ENCODE peak calls at places on chromosomes 13 and 19, in seven cellular contexts. Y is transverse colon, L is A549, V is Peyer's patch, M is right lobe of liver, C is prostate gland, Z is upper lobe of left lung. F is an unnamed sample.

GRCh38 chr19:4369109-4369887 is 25.9 kb downstream of the MPND start:
- DNase-seq in Z (peak), L (no peak), V (peak), C (peak), M (peak), Y (peak), F (no peak)

GRCh38 chr13:23447927-23448326 is 14.4 kb upstream of the SACS start:
- DNase-seq in L (no peak), Z (no peak), C (no peak), V (no peak), M (no peak), Y (no peak), F (no peak)

GRCh38 chr19:13098291-13099072 is 4.2 kb downstream of the LYL1 start:
- DNase-seq in V (peak), Y (no peak), Z (peak), C (peak), L (no peak), M (no peak), F (no peak)

GRCh38 chr13:64639206-64639605 is 2590.9 kb downstream of the PCDH9 start:
- DNase-seq in C (no peak), Z (no peak), Y (no peak), L (no peak), M (no peak), V (no peak), F (no peak)

GRCh38 chr13:41231786-41232185 is 31.6 kb downstream of the MTRF1 start:
- DNase-seq in V (no peak), C (no peak), L (no peak), Z (peak), M (no peak), Y (peak), F (no peak)

GRCh38 chr13:106314417-106314816 is 221.0 kb downstream of the EFNB2 start:
- DNase-seq in M (no peak), Z (no peak), L (no peak), C (no peak), V (no peak), Y (no peak), F (no peak)

GRCh38 chr19:28633223-28634030 is 579.5 kb downstream of the UQCRFS1 start:
- DNase-seq in C (no peak), M (peak), L (no peak), Y (peak), Z (peak), V (no peak), F (no peak)

GRCh38 chr13:35978607-35979316 is 152.4 kb downstream of the DCLK1 start:
- DNase-seq in Z (no peak), M (no peak), C (peak), Y (no peak), L (peak), V (no peak), F (peak)

GRCh38 chr13:47291116-47291656 is 394.3 kb upstream of the HTR2A start:
- DNase-seq in C (no peak), Z (no peak), Y (no peak), V (no peak), L (no peak), M (no peak), F (no peak)

GRCh38 chr13:33610471-33611015 is 207.4 kb upstream of the RFC3 start:
- DNase-seq in V (peak), Z (no peak), C (peak), M (peak), Y (peak), L (no peak), F (no peak)

GRCh38 chr19:2282062-2282861 is at the start of gene PEAK3:
- DNase-seq in L (no peak), M (peak), Y (peak), Z (peak), C (peak), V (peak), F (peak)

GRCh38 chr13:114043421-114044053 is 69.7 kb upstream of the C13orf46 start:
- DNase-seq in M (no peak), L (peak), Z (peak), Y (peak), V (peak), C (no peak), F (peak)

GRCh38 chr19:13784731-13785452 is 10.4 kb upstream of the ZSWIM4 start:
- DNase-seq in M (peak), C (peak), Y (peak), V (peak), Z (peak), L (no peak), F (peak)

GRCh38 chr19:33205531-33206260 is 11.6 kb downstream of the LRP3 start:
- DNase-seq in L (no peak), Z (no peak), C (no peak), Y (no peak), M (peak), V (no peak), F (no peak)

GRCh38 chr19:32798201-32798600 is 71.4 kb downstream of the SLC7A9 start:
- DNase-seq in M (no peak), Y (no peak), V (no peak), C (no peak), L (no peak), Z (no peak), F (no peak)

GRCh38 chr19:44845286-44845611 is 848 bp upstream of the NECTIN2 start:
- DNase-seq in Z (no peak), V (no peak), M (no peak), Y (no peak), L (no peak), C (peak), F (peak)

GRCh38 chr19:17001603-17002183 is 24.9 kb downstream of the CPAMD8 start:
- DNase-seq in L (no peak), V (no peak), Z (no peak), C (no peak), M (no peak), Y (no peak), F (no peak)

GRCh38 chr13:42991892-42992584 is at the start of gene EPSTI1:
- DNase-seq in C (peak), Y (peak), Z (peak), L (no peak), M (peak), V (peak), F (peak)

GRCh38 chr13:36880961-36881360 is 39.1 kb downstream of the SMAD9 start:
- DNase-seq in C (no peak), L (no peak), Z (no peak), M (no peak), Y (no peak), V (no peak), F (no peak)

GRCh38 chr19:47573076-47574026 is at the start of gene ZNF541:
- DNase-seq in C (peak), Y (peak), Z (peak), L (no peak), V (peak), M (peak), F (peak)

GRCh38 chr13:24038405-24038804 is 122.1 kb upstream of the SPATA13 start:
- DNase-seq in V (peak), M (no peak), C (no peak), Z (no peak), Y (no peak), L (no peak), F (no peak)

GRCh38 chr13:50192272-50192813 is 177.1 kb downstream of the KCNRG start:
- DNase-seq in Z (no peak), Y (no peak), C (no peak), V (no peak), M (no peak), L (no peak), F (no peak)

GRCh38 chr13:50191004-50191403 is 175.8 kb downstream of the KCNRG start:
- DNase-seq in V (no peak), Z (no peak), Y (no peak), C (no peak), M (no peak), L (no peak), F (no peak)

GRCh38 chr13:50189450-50189849 is 174.2 kb downstream of the KCNRG start:
- DNase-seq in Z (no peak), C (no peak), Y (no peak), M (no peak), V (no peak), L (no peak), F (no peak)

GRCh38 chr13:50187352-50188029 is 172.2 kb downstream of the KCNRG start:
- DNase-seq in L (no peak), Y (no peak), M (no peak), V (no peak), C (no peak), Z (no peak), F (no peak)

GRCh38 chr13:50188696-50189095 is 173.5 kb downstream of the KCNRG start:
- DNase-seq in Z (no peak), L (no peak), Y (no peak), M (no peak), C (no peak), V (no peak), F (no peak)
- H3K4me3 ChIP-seq in Z (no peak), L (no peak), Y (no peak), M (no peak), C (no peak), V (no peak), F (no peak)

GRCh38 chr19:6110360-6110977 is at the start of gene RFX2:
- DNase-seq in Z (peak), M (peak), C (peak), Y (peak), V (peak), L (peak), F (peak)
- TF ChIP-seq POLR2A in Z (no peak), M (no peak), C (peak), Y (peak), V (peak), L (peak), F (no peak)

DNA sequence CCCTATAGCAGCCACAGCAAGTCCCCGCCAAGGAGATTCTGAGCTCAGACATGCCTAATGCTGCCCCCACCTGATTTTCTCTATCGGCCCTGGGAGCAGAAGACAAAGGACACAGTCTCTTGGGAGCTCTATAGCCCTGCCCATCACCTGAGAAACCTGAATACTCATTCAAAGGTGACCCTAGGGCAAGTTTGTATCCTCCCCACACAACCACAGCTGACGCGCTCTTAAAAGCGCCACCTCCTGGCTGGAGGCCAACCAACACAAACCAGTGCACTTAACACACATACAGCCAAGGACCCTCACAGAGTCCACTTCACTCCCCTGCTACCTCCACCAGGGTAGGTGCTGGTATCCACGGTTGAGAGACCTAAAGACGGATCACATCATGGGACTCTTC is 8.8 kb upstream of the IGFL4 start:
- DNase-seq in Z (no peak), C (no peak), Y (no peak), V (no peak), M (no peak), L (no peak), F (no peak)
- TF ChIP-seq CTCF in Z (no peak), C (no peak), Y (no peak), V (no peak), M (no peak), L (no peak), F (no peak)

DNA sequence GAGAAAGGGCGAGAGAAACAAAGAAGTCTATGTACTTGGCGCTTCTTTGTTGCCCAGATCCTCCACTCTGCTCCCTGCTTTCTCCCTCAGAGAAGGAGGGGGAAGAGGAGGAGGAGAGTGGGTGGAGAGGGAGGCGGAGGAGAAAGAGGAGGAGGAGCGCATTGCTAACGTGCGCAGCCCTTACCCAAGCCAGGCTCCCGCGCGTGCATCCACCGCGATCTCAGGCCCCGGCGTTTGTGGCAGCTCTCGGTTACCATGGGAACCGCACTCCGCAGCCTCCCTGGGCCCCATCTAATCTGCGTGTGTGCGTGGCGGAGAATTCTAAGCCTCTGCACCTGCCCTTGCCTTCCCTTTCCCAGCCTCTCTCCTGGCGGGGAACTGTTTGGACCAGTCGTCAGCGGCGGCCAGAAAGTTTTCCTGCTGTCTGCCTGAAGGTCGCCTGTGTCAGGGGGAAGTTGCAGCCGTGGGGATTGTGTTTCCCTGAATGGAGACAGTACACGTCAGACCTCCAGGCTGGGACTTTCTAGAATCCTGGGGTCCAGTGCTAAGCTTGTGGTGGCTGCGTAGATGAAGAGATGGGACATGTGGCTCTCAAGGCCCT is at the start of gene ERICH6B:
- DNase-seq in M (no peak), L (no peak), Y (no peak), V (no peak), C (no peak), Z (no peak), F (no peak)
- H3K4me3 ChIP-seq in M (no peak), L (no peak), Y (peak), V (no peak), C (no peak), Z (peak), F (no peak)

GRCh38 chr19:12064266-12065099 is at the start of gene ZNF844:
- DNase-seq in Z (peak), C (peak), Y (peak), L (no peak), V (peak), M (peak), F (peak)
- TF ChIP-seq POLR2A in Z (peak), C (peak), Y (peak), L (no peak), V (peak), M (peak), F (no peak)

DNA sequence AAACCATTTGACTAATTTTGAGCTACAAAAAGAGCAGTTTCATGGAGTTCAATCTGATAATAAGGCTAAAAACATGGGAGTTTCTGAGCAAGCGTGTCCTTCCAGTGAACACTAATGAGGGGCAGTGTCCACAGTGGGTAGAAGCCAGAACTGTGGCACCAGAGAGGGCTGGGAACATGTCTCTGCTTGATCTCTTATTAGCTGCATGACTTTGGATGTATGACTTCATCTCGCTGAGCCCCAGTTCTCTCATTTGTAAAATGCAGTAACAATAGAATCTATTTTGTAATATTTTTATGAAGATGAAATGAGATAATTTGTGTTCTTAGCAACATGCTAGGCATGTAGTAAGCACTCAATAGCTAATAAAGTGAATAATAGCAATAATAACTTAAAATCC is 69.8 kb downstream of the HS6ST3 start:
- DNase-seq in M (no peak), L (no peak), Z (no peak), Y (no peak), V (no peak), C (no peak), F (no peak)
- TF ChIP-seq CTCF in M (no peak), L (no peak), Z (no peak), Y (no peak), V (no peak), C (no peak), F (no peak)

GRCh38 chr13:112968910-112969691 is at the start of gene MCF2L:
- DNase-seq in Z (peak), M (no peak), C (peak), L (peak), Y (peak), V (peak), F (no peak)

GRCh38 chr13:112966776-112967175 is 2.2 kb upstream of the MCF2L start:
- DNase-seq in Z (no peak), Y (peak), L (no peak), V (no peak), C (no peak), M (no peak), F (no peak)

GRCh38 chr13:112969692-112970338 is 801 bp downstream of the MCF2L start:
- DNase-seq in Y (peak), Z (no peak), M (no peak), V (no peak), L (no peak), C (no peak), F (no peak)

GRCh38 chr13:112968380-112968909 is 569 bp upstream of the MCF2L start:
- DNase-seq in C (peak), L (peak), M (peak), Y (peak), V (peak), Z (peak), F (no peak)

GRCh38 chr13:112967666-112968379 is 1.2 kb upstream of the MCF2L start:
- DNase-seq in M (no peak), L (no peak), C (no peak), Y (peak), V (no peak), Z (no peak), F (no peak)
- H3K4me3 ChIP-seq in M (peak), L (peak), C (peak), Y (peak), V (peak), Z (peak), F (no peak)

DNA sequence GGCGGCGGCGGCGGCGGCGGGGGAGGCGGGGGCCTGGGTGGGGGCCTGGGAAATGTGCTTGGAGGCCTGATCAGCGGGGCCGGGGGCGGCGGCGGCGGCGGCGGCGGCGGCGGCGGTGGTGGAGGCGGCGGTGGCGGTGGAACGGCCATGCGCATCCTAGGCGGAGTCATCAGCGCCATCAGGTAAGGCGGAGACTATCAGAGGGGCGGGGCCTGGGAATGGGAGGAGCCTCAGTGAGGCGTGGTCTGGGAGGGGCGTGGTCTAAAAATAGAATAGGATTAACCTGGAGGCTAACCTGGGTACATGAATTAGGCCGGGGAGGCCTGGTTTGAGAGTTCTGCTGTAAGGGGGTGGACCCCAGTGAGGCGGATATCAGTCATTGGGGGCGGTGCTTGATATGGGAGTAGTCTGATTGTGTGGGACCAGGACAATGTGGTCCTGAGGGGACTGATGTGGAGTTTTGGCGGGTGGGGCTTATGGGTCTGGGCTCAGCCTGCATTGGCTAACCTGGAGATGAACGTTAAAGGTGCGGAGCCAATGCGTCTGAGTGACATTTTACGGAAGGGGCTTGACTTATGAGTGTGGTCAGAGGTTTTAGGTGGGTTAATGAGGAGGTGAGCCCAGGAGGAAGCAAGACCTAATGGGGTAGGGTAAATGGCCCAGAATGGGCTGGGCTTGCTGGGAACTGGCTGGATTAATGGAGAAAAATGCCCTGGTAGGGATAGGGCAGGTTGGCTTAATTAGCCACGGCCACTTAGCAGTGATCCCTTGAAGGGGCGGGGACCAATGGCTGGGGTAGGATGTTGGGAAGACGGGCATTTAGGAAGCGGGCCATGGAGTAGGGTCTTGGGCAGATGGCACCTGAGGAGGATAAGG is 1.4 kb downstream of the CAPNS1 start:
- DNase-seq in Z (peak), V (peak), L (peak), C (peak), Y (peak), M (peak), F (peak)
- TF ChIP-seq POLR2A in Z (no peak), V (peak), L (peak), C (peak), Y (peak), M (peak), F (no peak)

DNA sequence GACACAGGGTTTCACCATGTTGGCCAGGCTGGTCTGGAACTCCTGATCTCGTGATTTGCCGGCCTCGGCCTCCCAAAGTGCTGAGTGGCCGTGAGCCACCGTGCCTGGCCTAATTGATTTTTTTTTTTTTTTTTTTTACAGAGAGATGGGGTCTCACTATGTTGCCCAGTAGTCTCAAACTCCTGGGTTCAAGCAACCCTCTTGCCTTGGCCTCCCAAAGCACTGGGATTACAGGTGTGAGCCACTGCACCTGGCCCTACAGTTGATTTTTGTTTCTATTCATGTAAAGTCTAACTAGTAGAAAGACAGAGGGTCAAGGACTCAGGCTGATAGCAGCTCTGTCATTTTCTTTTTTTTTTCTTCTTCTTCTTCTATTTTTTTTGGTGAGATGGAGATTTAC is 21.8 kb downstream of the FGF21 start:
- DNase-seq in L (no peak), C (no peak), Y (no peak), V (no peak), Z (no peak), M (no peak), F (no peak)
- TF ChIP-seq CTCF in L (no peak), C (no peak), Y (no peak), V (no peak), Z (no peak), M (no peak), F (no peak)

GRCh38 chr13:110916671-110917142 is 1.8 kb upstream of the ANKRD10 start:
- DNase-seq in Z (no peak), Y (no peak), M (no peak), V (no peak), C (no peak), L (no peak), F (no peak)
- H3K4me3 ChIP-seq in Z (no peak), Y (no peak), M (no peak), V (no peak), C (no peak), L (no peak), F (no peak)

F was measured in lower leg skin.